ENCODE peak calls at places on chromosomes 16 and 17, in four cellular contexts. E is HCT116, A is stomach, W is A549. C is an unnamed sample.

GRCh38 chr16:58034128-58034685 is 8.7 kb downstream of the MMP15 start:
- DNase-seq in E (no peak), W (no peak), A (no peak), C (no peak)

GRCh38 chr16:68367034-68367433 is 56.2 kb downstream of the PRMT7 start:
- DNase-seq in W (peak), E (peak), A (peak), C (peak)

GRCh38 chr17:47286198-47286914 is 32.7 kb downstream of the ITGB3 start:
- DNase-seq in A (no peak), W (no peak), E (no peak), C (no peak)

GRCh38 chr17:40345161-40346034 is 19.1 kb downstream of the GJD3 start:
- DNase-seq in A (peak), E (no peak), W (peak), C (peak)

GRCh38 chr17:37766951-37767350 is 22.1 kb upstream of the HNF1B start:
- DNase-seq in A (no peak), W (peak), E (no peak), C (no peak)

GRCh38 chr16:2284001-2284770 is 16.3 kb upstream of the RNPS1 start:
- DNase-seq in W (no peak), E (no peak), A (no peak), C (no peak)

GRCh38 chr16:87390641-87391323 is 1.4 kb upstream of the MAP1LC3B start:
- DNase-seq in A (no peak), W (no peak), E (no peak), C (no peak)

GRCh38 chr16:49491736-49492089 is 118.1 kb downstream of the C16orf78 start:
- DNase-seq in W (peak), A (no peak), E (peak), C (no peak)

GRCh38 chr17:37219876-37220608 is 155.7 kb upstream of the C17orf78 start:
- DNase-seq in E (no peak), A (no peak), W (no peak), C (no peak)

GRCh38 chr17:38719284-38719942 is 10.7 kb upstream of the CISD3 start:
- DNase-seq in E (no peak), A (no peak), W (no peak), C (no peak)

GRCh38 chr17:7831233-7831632 is 2.8 kb upstream of the KDM6B start:
- DNase-seq in A (no peak), E (no peak), W (no peak), C (no peak)

GRCh38 chr17:7440113-7440822 is 956 bp downstream of the FGF11 start:
- DNase-seq in A (peak), W (peak), E (no peak), C (no peak)

GRCh38 chr16:68235882-68236803 is at the start of gene ESRP2:
- DNase-seq in A (peak), W (no peak), E (peak), C (no peak)

GRCh38 chr17:18017958-18018357 is 21.0 kb downstream of the ATPAF2 start:
- DNase-seq in W (no peak), E (no peak), A (peak), C (no peak)

GRCh38 chr16:3175157-3176153 is 12.5 kb upstream of the OR1F1 start:
- DNase-seq in W (peak), E (peak), A (no peak), C (peak)

GRCh38 chr17:35341465-35341992 is 31.9 kb downstream of the SLFN11 start:
- DNase-seq in A (no peak), W (no peak), E (no peak), C (no peak)

GRCh38 chr16:1048442-1049112 is 24.0 kb upstream of the SSTR5 start:
- DNase-seq in E (no peak), A (peak), W (peak), C (no peak)

GRCh38 chr17:53313746-53314145 is 509.0 kb upstream of the KIF2B start:
- DNase-seq in E (no peak), A (no peak), W (no peak), C (no peak)

GRCh38 chr17:14553847-14554246 is 253.0 kb downstream of the HS3ST3B1 start:
- DNase-seq in E (no peak), W (peak), A (no peak), C (no peak)

GRCh38 chr17:2400877-2401425 is at the start of gene MNT:
- DNase-seq in A (peak), W (peak), E (peak), C (peak)

GRCh38 chr17:2403044-2403443 is 2.2 kb upstream of the MNT start:
- DNase-seq in A (no peak), E (no peak), W (no peak), C (no peak)

GRCh38 chr17:2400474-2400866 is 390 bp downstream of the MNT start:
- DNase-seq in W (peak), A (peak), E (no peak), C (no peak)

GRCh38 chr17:2402517-2402916 is 1.7 kb upstream of the MNT start:
- DNase-seq in E (no peak), W (no peak), A (no peak), C (no peak)

DNA sequence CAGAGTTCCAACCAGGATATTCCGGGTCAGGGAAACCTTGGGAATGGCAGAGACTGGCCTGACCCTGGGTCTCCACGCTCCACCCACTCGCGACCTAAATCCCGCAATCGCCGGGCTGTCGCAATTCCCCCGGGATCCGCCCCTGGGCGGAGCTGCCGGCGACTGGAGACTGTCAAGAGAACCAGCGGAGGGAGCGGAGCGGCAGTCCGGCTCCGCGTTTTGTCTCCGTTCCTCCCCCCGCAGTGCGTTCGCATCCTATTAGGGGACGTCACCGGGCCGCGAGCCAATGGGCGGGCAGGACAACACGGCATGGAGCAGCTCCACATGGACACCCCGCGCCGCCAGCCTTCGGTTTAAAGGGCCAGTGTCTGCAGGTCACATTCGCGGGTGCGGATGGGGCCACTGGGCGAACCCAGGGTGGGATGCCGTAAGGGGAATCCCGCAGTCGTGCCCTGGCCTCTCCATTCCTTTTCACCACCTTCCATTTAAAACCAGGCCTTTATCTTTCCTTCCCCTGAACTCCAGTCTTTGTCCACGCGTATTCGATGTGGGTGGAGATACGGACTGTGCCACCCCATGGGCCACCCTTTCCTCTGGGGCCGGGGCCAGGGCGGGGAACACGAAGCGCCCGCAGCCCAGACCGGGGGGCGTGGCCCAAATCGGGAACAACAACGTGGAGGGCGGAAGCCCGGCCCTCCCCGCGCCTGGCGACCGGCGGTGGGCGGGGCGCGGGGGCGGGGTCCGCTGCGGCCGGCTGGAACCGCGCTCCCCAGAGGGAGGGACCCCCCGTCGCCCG is 764 bp upstream of the MNT start:
- DNase-seq in W (peak), E (peak), A (peak), C (peak)
- TF ChIP-seq POLR2A in W (no peak), E (no peak), A (no peak), C (no peak)

DNA sequence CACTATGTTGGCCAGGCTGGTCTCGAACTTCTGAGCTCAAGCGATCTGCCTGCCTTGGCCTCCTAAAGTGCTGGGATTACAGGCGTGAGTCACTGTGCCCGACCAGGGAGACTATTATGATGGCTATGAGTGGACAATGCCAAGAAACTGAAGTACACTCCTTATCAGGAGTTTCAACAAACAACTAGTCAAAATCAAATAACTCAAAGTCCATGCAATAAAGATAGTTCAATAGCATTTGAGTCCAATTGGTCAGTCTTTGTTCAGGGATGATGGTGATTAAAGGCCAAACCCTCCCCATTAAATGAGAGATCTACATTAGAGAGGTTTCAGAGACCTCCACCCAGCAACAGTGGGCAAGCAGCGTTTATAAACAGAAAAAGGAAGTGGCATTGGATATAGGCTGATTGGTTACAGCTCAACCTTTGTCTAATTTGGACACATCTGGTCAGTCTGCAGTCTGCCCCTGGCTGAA is 8.0 kb downstream of the CHST5 start:
- DNase-seq in A (peak), E (no peak), W (no peak), C (no peak)
- TF ChIP-seq POLR2A in A (no peak), E (no peak), W (no peak), C (no peak)

GRCh38 chr17:50113624-50114320 is 16.2 kb downstream of the SAMD14 start:
- DNase-seq in E (no peak), A (no peak), W (no peak), C (no peak)

GRCh38 chr17:50110591-50111349 is 15.6 kb downstream of the PDK2 start:
- DNase-seq in E (no peak), A (no peak), W (no peak), C (no peak)

GRCh38 chr17:50112694-50113093 is 17.3 kb downstream of the SAMD14 start:
- DNase-seq in A (no peak), W (no peak), E (no peak), C (no peak)

GRCh38 chr17:50109785-50110184 is 14.6 kb downstream of the PDK2 start:
- DNase-seq in E (no peak), W (no peak), A (no peak), C (no peak)

GRCh38 chr17:50111687-50112655 is 16.8 kb downstream of the PDK2 start:
- DNase-seq in W (no peak), A (peak), E (no peak), C (no peak)
- TF ChIP-seq POLR2A in W (no peak), A (no peak), E (no peak), C (no peak)

GRCh38 chr17:76252040-76252954 is 12.0 kb upstream of the RNF157 start:
- DNase-seq in A (peak), E (no peak), W (peak), C (no peak)
- TF ChIP-seq POLR2A in A (no peak), E (no peak), W (no peak), C (no peak)

DNA sequence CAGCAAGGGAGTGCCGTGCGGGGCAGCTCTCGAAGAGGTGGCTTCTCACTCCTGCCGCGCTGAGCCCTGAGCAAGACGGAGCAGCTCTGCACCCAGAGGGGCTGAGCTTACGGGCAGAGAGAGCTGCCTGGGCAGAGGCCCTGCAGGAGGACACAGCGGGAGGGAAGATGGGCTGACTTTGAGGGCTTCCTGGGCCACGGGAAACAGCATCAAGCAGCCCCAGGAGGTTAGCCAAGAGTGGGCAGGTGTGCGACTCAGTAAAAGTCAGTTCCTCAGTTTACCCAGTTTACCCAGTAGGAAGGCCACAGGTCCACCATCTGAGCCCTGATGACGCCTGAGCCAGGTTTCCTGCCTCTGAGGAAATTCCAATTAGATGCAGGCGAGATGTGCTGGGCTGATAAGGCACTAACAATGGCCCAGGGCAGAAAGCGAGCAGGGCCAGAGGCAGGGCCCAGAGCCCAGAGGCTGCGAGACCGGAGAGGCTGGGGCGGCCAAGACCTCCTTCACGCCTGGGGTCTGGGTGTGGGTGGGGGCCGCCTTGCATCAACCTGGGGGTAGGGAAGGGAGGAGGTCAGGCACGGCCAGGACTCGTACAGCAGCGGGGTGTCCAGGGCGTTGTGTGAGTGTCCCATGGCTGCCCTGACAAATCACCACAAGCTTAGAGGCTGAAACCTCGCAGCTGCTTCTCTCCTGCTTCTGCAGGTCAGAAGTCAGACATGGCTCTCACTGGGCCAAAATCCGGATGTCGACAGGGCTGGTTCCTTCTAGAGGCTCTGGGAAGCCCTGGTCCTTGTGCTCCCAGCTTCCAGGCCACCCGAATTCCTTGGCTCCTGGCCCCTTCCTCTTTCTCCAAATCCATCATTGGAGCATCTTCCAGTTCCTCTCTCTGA is 32.0 kb upstream of the CIBAR2 start:
- DNase-seq in A (no peak), E (no peak), W (no peak), C (no peak)
- TF ChIP-seq POLR2A in A (no peak), E (no peak), W (no peak), C (no peak)

DNA sequence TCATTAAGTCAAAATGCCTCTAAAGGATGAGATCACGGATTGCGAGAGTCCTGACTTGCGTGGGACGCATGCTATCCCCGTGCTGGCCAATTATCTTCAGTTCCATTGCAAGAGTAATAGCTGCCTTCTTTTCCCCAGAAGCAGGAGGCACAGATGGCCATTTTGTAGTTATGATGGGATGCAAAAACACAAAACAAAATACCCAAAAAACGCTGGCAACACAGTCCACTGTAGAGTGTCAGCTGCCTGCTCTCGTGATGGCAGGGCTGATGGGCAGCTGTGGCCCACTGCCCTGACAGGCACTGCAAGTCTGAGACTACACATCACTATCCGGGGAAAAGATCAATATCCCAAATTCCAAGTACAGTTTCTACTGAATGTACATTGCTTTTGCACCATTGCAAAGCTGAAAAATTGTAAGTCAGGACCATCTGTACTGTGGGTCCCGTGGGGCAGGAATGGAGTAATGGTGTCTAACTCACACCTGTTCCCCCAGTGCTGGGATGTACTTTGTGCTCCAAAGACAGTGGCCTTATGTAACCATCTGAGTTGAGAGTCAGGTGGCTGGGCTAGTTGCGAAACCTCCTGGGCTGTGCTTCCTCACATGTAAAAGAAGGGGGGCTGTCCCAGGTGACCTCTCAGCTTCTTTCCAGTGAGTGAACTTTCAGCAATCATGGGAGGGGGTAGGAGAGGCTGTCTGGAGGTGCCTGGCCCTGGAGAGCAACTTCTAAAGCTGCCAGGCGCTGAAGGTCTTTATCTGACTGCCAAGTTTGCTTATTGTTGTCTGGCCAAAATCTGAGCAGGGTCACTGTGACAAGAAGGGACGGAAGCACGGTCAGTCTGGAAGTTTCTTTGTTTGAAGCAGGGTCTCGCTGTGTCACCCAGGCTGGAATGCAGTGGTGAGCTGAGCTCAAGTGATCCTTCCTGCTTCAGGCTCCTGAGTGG is 4.7 kb downstream of the SLC47A1 start:
- DNase-seq in W (no peak), A (no peak), E (no peak), C (no peak)
- TF ChIP-seq POLR2A in W (no peak), A (no peak), E (no peak), C (no peak)

GRCh38 chr16:28930203-28930602 is 1.6 kb upstream of the CD19 start:
- DNase-seq in A (no peak), E (no peak), W (no peak), C (no peak)

GRCh38 chr16:28930652-28931051 is 1.1 kb upstream of the CD19 start:
- DNase-seq in A (no peak), W (no peak), E (no peak), C (no peak)

GRCh38 chr16:28931801-28932225 is at the start of gene CD19:
- DNase-seq in W (no peak), A (no peak), E (no peak), C (no peak)

GRCh38 chr16:28933176-28933575 is 1.4 kb downstream of the CD19 start:
- DNase-seq in A (no peak), E (no peak), W (no peak), C (no peak)

DNA sequence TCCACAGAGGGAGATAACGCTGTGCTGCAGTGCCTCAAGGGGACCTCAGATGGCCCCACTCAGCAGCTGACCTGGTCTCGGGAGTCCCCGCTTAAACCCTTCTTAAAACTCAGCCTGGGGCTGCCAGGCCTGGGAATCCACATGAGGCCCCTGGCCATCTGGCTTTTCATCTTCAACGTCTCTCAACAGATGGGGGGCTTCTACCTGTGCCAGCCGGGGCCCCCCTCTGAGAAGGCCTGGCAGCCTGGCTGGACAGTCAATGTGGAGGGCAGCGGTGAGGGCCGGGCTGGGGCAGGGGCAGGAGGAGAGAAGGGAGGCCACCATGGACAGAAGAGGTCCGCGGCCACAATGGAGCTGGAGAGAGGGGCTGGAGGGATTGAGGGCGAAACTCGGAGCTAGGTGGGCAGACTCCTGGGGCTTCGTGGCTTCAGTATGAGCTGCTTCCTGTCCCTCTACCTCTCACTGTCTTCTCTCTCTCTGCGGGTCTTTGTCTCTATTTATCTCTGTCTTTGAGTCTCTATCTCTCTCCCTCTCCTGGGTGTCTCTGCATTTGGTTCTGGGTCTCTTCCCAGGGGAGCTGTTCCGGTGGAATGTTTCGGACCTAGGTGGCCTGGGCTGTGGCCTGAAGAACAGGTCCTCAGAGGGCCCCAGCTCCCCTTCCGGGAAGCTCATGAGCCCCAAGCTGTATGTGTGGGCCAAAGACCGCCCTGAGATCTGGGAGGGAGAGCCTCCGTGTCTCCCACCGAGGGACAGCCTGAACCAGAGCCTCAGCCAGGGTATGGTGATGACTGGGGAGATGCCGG is 769 bp downstream of the CD19 start:
- DNase-seq in E (no peak), A (no peak), W (no peak), C (no peak)
- TF ChIP-seq POLR2A in E (no peak), A (no peak), W (no peak), C (no peak)